ENCODE peak calls at places on chromosomes 11 and 22, in five cellular contexts. One of them, this sample, is unnamed.

GRCh38 chr11:75380716-75381420 is 18.4 kb upstream of the RPS3 start:
- DNase-seq in K562: no peak
- DNase-seq in SK-N-SH: no peak
- DNase-seq in GM23338: no peak
- DNase-seq in A549: no peak
- DNase-seq in this sample: no peak

GRCh38 chr11:46250071-46251052 is 27.1 kb upstream of the CREB3L1 start:
- DNase-seq in A549: no peak
- DNase-seq in K562: peak; percentile 64
- DNase-seq in GM23338: no peak
- DNase-seq in SK-N-SH: no peak
- DNase-seq in this sample: no peak

GRCh38 chr11:121067912-121068652 is 33.0 kb upstream of the TECTA start:
- DNase-seq in GM23338: no peak
- DNase-seq in SK-N-SH: peak; percentile 45
- DNase-seq in A549: no peak
- DNase-seq in K562: no peak
- DNase-seq in this sample: no peak

GRCh38 chr11:8055111-8055835 is 25.7 kb upstream of the TUB start:
- DNase-seq in GM23338: peak; percentile 75
- DNase-seq in K562: no peak
- DNase-seq in SK-N-SH: no peak
- DNase-seq in A549: no peak
- DNase-seq in this sample: no peak

GRCh38 chr11:60866911-60867870 is at the start of gene ZP1:
- DNase-seq in A549: no peak
- DNase-seq in SK-N-SH: no peak
- DNase-seq in GM23338: no peak
- DNase-seq in K562: no peak
- DNase-seq in this sample: no peak

GRCh38 chr11:107564877-107565218 is 687 bp downstream of the ALKBH8 start:
- DNase-seq in SK-N-SH: no peak
- DNase-seq in K562: no peak
- DNase-seq in GM23338: no peak
- DNase-seq in A549: no peak
- DNase-seq in this sample: no peak

GRCh38 chr11:1078191-1078601 is 3.5 kb downstream of the MUC2 start:
- DNase-seq in SK-N-SH: no peak
- DNase-seq in GM23338: no peak
- DNase-seq in A549: no peak
- DNase-seq in K562: no peak
- DNase-seq in this sample: no peak

GRCh38 chr11:32852142-32852541 is 22.4 kb downstream of the PRRG4 start:
- DNase-seq in A549: no peak
- DNase-seq in GM23338: no peak
- DNase-seq in SK-N-SH: no peak
- DNase-seq in K562: no peak
- DNase-seq in this sample: no peak

GRCh38 chr11:96098511-96099241 is 174.8 kb upstream of the MTMR2 start:
- DNase-seq in SK-N-SH: no peak
- DNase-seq in A549: no peak
- DNase-seq in GM23338: no peak
- DNase-seq in K562: no peak
- DNase-seq in this sample: no peak

GRCh38 chr11:35618497-35619029 is 303 bp downstream of the FJX1 start:
- DNase-seq in SK-N-SH: peak; percentile 78
- DNase-seq in GM23338: peak; percentile 61
- DNase-seq in K562: peak; percentile 25
- DNase-seq in A549: peak; percentile 50
- DNase-seq in this sample: no peak

GRCh38 chr11:2121227-2122130 is 17.7 kb downstream of the IGF2 start:
- DNase-seq in A549: no peak
- DNase-seq in K562: no peak
- DNase-seq in GM23338: no peak
- DNase-seq in SK-N-SH: peak; percentile 37
- DNase-seq in this sample: no peak

GRCh38 chr11:76657139-76657823 is 13.3 kb downstream of the LRRC32 start:
- DNase-seq in A549: no peak
- DNase-seq in K562: no peak
- DNase-seq in GM23338: no peak
- DNase-seq in SK-N-SH: no peak
- DNase-seq in this sample: no peak

GRCh38 chr22:23097412-23098229 is 27.3 kb downstream of the GNAZ start:
- DNase-seq in A549: no peak
- DNase-seq in K562: no peak
- DNase-seq in SK-N-SH: no peak
- DNase-seq in GM23338: no peak
- DNase-seq in this sample: no peak

GRCh38 chr11:61778357-61778886 is 14.0 kb downstream of the TMEM258 start:
- DNase-seq in A549: no peak
- DNase-seq in K562: no peak
- DNase-seq in SK-N-SH: no peak
- DNase-seq in GM23338: no peak
- DNase-seq in this sample: no peak

GRCh38 chr22:36465232-36466021 is 16.0 kb downstream of the TXN2 start:
- DNase-seq in A549: peak; percentile 75
- DNase-seq in GM23338: no peak
- DNase-seq in K562: no peak
- DNase-seq in SK-N-SH: no peak
- DNase-seq in this sample: peak; percentile 85

GRCh38 chr11:15673408-15673811 is 558.7 kb downstream of the INSC start:
- DNase-seq in K562: no peak
- DNase-seq in A549: no peak
- DNase-seq in SK-N-SH: no peak
- DNase-seq in GM23338: no peak
- DNase-seq in this sample: no peak

GRCh38 chr11:126499124-126499752 is 143.8 kb downstream of the ST3GAL4 start:
- DNase-seq in GM23338: no peak
- DNase-seq in K562: no peak
- DNase-seq in A549: no peak
- DNase-seq in SK-N-SH: no peak
- DNase-seq in this sample: no peak

GRCh38 chr22:33163815-33164214 is 105.6 kb upstream of the SYN3 start:
- DNase-seq in SK-N-SH: no peak
- DNase-seq in GM23338: no peak
- DNase-seq in K562: no peak
- DNase-seq in A549: no peak
- DNase-seq in this sample: no peak

GRCh38 chr11:62360685-62361084 is 23.4 kb downstream of the ASRGL1 start:
- DNase-seq in SK-N-SH: no peak
- DNase-seq in A549: no peak
- DNase-seq in K562: no peak
- DNase-seq in GM23338: no peak
- DNase-seq in this sample: no peak

GRCh38 chr11:62132188-62132587 is 8.4 kb downstream of the INCENP start:
- DNase-seq in SK-N-SH: peak; percentile 9
- DNase-seq in K562: no peak
- DNase-seq in A549: no peak
- DNase-seq in GM23338: no peak
- DNase-seq in this sample: no peak

GRCh38 chr22:19943665-19944026 is 2.0 kb upstream of the TXNRD2 start:
- DNase-seq in GM23338: peak; percentile 49
- DNase-seq in SK-N-SH: peak; percentile 46
- DNase-seq in A549: peak; percentile 29
- DNase-seq in K562: peak; percentile 72
- DNase-seq in this sample: no peak

GRCh38 chr22:38176170-38176741 is 5.4 kb downstream of the PLA2G6 start:
- DNase-seq in GM23338: no peak
- DNase-seq in K562: no peak
- DNase-seq in SK-N-SH: no peak
- DNase-seq in A549: no peak
- DNase-seq in this sample: no peak

GRCh38 chr22:22109693-22110466 is 127.3 kb upstream of the TOP3B start:
- DNase-seq in SK-N-SH: no peak
- DNase-seq in K562: peak; percentile 82
- DNase-seq in A549: no peak
- DNase-seq in GM23338: peak; percentile 56
- DNase-seq in this sample: no peak

GRCh38 chr11:88357323-88358039 is 19.9 kb upstream of the CTSC start:
- DNase-seq in GM23338: no peak
- DNase-seq in SK-N-SH: no peak
- DNase-seq in K562: peak; percentile 60
- DNase-seq in A549: no peak
- DNase-seq in this sample: no peak

GRCh38 chr11:70828498-70829159 is 423.7 kb downstream of the SHANK2 start:
- DNase-seq in A549: no peak
- DNase-seq in SK-N-SH: peak; percentile 53
- DNase-seq in K562: no peak
- DNase-seq in GM23338: no peak
- DNase-seq in this sample: no peak

GRCh38 chr22:32050678-32051515 is 7.8 kb downstream of the SLC5A1 start:
- DNase-seq in K562: peak; percentile 46
- DNase-seq in SK-N-SH: no peak
- DNase-seq in GM23338: peak; percentile 58
- DNase-seq in A549: peak; percentile 40
- DNase-seq in this sample: peak; percentile 43

GRCh38 chr11:14454861-14455632 is 44.6 kb downstream of the COPB1 start:
- DNase-seq in K562: peak; percentile 10
- DNase-seq in SK-N-SH: peak; percentile 39
- DNase-seq in A549: no peak
- DNase-seq in GM23338: peak; percentile 54
- DNase-seq in this sample: peak; percentile 28

GRCh38 chr11:61764606-61765260 is 12.3 kb downstream of the MYRF start:
- DNase-seq in A549: no peak
- DNase-seq in GM23338: peak; percentile 66
- DNase-seq in SK-N-SH: peak; percentile 88
- DNase-seq in K562: peak; percentile 59
- DNase-seq in this sample: no peak

GRCh38 chr11:113651018-113651417 is 55.1 kb downstream of the TMPRSS5 start:
- DNase-seq in SK-N-SH: no peak
- DNase-seq in K562: no peak
- DNase-seq in A549: no peak
- DNase-seq in GM23338: no peak
- DNase-seq in this sample: no peak

GRCh38 chr11:67310246-67311050 is 7.1 kb downstream of the SSH3 start:
- DNase-seq in K562: no peak
- DNase-seq in GM23338: no peak
- DNase-seq in SK-N-SH: no peak
- DNase-seq in A549: no peak
- DNase-seq in this sample: no peak

GRCh38 chr11:67053896-67054850 is 2.5 kb upstream of the RHOD start:
- DNase-seq in A549: peak; percentile 98
- DNase-seq in GM23338: peak; percentile 90
- DNase-seq in SK-N-SH: peak; percentile 92
- DNase-seq in K562: peak; percentile 76
- DNase-seq in this sample: no peak

GRCh38 chr22:23218867-23219251 is 38.5 kb downstream of the BCR start:
- DNase-seq in SK-N-SH: peak; percentile 60
- DNase-seq in K562: peak; percentile 82
- DNase-seq in A549: no peak
- DNase-seq in GM23338: peak; percentile 70
- DNase-seq in this sample: no peak

GRCh38 chr22:46082633-46083032 is 67.7 kb upstream of the PPARA start:
- DNase-seq in GM23338: no peak
- DNase-seq in SK-N-SH: no peak
- DNase-seq in K562: no peak
- DNase-seq in A549: no peak
- DNase-seq in this sample: no peak

GRCh38 chr11:102196351-102196750 is 86.1 kb downstream of the YAP1 start:
- DNase-seq in K562: no peak
- DNase-seq in A549: no peak
- DNase-seq in GM23338: no peak
- DNase-seq in SK-N-SH: no peak
- DNase-seq in this sample: no peak
- H3K4me1 ChIP-seq in K562: no peaks in the 10 kb centered on the region
- H3K4me1 ChIP-seq in A549: peaks cover 22% of the 10 kb centered on the region
- H3K4me1 ChIP-seq in GM23338: peaks cover 47% of the 10 kb centered on the region
- H3K4me1 ChIP-seq in SK-N-SH: no peaks in the 10 kb centered on the region
- H3K4me1 ChIP-seq in this sample: peaks cover 13% of the 10 kb centered on the region

DNA sequence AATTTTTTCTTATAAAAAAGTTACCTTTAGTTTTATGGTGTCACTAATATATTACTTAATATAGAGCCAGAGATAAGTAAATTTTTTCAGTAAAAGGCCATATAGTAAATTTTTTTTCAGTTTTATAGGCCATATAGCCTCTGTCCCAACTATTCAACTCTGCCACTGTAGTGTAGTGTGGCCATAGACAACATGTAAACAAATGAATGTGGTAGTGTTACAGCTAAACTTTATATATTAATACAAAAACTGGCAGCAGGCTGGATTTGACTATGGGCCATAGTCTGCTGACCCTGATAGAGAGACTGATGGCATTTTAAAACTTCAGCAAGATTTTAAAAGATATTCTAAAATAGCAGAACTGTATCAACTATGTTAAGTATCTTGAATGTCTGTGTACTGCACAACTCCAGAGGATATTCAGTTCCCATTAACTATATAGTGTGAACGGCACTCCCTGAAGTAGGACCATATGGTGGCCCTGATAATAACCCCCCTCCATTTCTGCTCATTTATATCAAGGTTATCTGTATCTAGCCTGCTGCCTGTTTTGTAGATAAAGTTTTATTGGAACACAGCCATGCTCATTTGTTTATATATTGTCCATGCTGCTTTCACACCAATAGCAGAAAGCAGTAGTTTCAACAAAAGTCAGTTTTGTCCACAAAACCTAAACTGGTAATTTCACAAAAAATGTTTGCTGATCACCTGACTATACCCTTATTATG is 71.6 kb downstream of the PRMT3 start:
- DNase-seq in A549: no peak
- DNase-seq in GM23338: no peak
- DNase-seq in K562: peak; percentile 89
- DNase-seq in SK-N-SH: peak; percentile 25
- DNase-seq in this sample: no peak
- TF ChIP-seq REST in A549: no peak
- TF ChIP-seq REST in GM23338: no peak
- TF ChIP-seq REST in K562: no peak
- TF ChIP-seq REST in SK-N-SH: no peak
- TF ChIP-seq REST in this sample: no peak

GRCh38 chr22:47106806-47107205 is 344.4 kb downstream of the TBC1D22A start:
- DNase-seq in A549: no peak
- DNase-seq in K562: no peak
- DNase-seq in GM23338: no peak
- DNase-seq in SK-N-SH: no peak
- DNase-seq in this sample: no peak
- H3K4me1 ChIP-seq in A549: peaks cover 16% of the 10 kb centered on the region
- H3K4me1 ChIP-seq in K562: no peaks in the 10 kb centered on the region
- H3K4me1 ChIP-seq in GM23338: peaks cover 6% of the 10 kb centered on the region
- H3K4me1 ChIP-seq in SK-N-SH: peaks cover 5% of the 10 kb centered on the region
- H3K4me1 ChIP-seq in this sample: no peaks in the 10 kb centered on the region

GRCh38 chr11:64501500-64502427 is 89.3 kb upstream of the SLC22A12 start:
- DNase-seq in K562: peak; percentile 66
- DNase-seq in A549: no peak
- DNase-seq in SK-N-SH: no peak
- DNase-seq in GM23338: no peak
- DNase-seq in this sample: no peak
- TF ChIP-seq REST in K562: no peak
- TF ChIP-seq REST in A549: no peak
- TF ChIP-seq REST in SK-N-SH: no peak
- TF ChIP-seq REST in GM23338: no peak
- TF ChIP-seq REST in this sample: no peak

This sample was measured in Panc1.